ENCODE peak calls at places on chromosome 22, in ten cellular contexts. F is right lobe of liver, N is A549, J is gastrocnemius medialis, I is HCT116, Y is upper lobe of left lung, O is HepG2, R is heart left ventricle, M is K562, T is body of pancreas. L is an unnamed sample.
A peak's percentile ranks its signal among the peaks of the same experiment; 100 is the strongest.

GRCh38 chr22:16866167-16866566 is 41.0 kb upstream of the XKR3 start:
- ATAC-seq in F (peak; percentile 31), N (no peak), J (no peak), I (no peak), Y (no peak), O (no peak), R (no peak), M (no peak), T (no peak), L (no peak)

GRCh38 chr22:50274311-50274710 is 4.1 kb upstream of the MAPK11 start:
- ATAC-seq in F (peak; percentile 47), N (peak; percentile 59), J (peak; percentile 28), I (no peak), Y (no peak), O (peak; percentile 44), R (peak; percentile 12), M (peak; percentile 39), T (peak; percentile 14), L (peak; percentile 27)

GRCh38 chr22:33188316-33188715 is 130.1 kb upstream of the SYN3 start:
- ATAC-seq in F (no peak), N (no peak), J (no peak), I (no peak), Y (no peak), O (no peak), R (no peak), M (no peak), T (no peak), L (no peak)

GRCh38 chr22:42931421-42932196 is 74.5 kb upstream of the ARFGAP3 start:
- ATAC-seq in F (peak; percentile 21), N (no peak), J (peak; percentile 37), I (no peak), Y (no peak), O (no peak), R (peak; percentile 21), M (no peak), T (peak; percentile 17), L (peak; percentile 47)

GRCh38 chr22:22342697-22343602 is 98.4 kb downstream of the VPREB1 start:
- ATAC-seq in F (peak; percentile 91), N (peak; percentile 88), J (no peak), I (peak; percentile 100), Y (peak; percentile 92), O (peak; percentile 96), R (no peak), M (peak; percentile 98), T (peak; percentile 92), L (no peak)

GRCh38 chr22:19022755-19023154 is 86.7 kb upstream of the PRODH start:
- ATAC-seq in F (no peak), N (no peak), J (no peak), I (no peak), Y (no peak), O (no peak), R (no peak), M (no peak), T (no peak), L (no peak)

GRCh38 chr22:34000879-34001526 is 80.7 kb upstream of the LARGE1 start:
- ATAC-seq in F (peak; percentile 90), N (no peak), J (no peak), I (no peak), Y (no peak), O (no peak), R (no peak), M (no peak), T (no peak), L (no peak)

GRCh38 chr22:25419247-25420113 is 145.0 kb upstream of the GRK3 start:
- ATAC-seq in F (peak; percentile 66), N (no peak), J (no peak), I (no peak), Y (peak; percentile 74), O (peak; percentile 46), R (no peak), M (peak; percentile 76), T (peak; percentile 24), L (peak; percentile 71)

GRCh38 chr22:18109410-18110193 is 1.0 kb upstream of the TUBA8 start:
- ATAC-seq in F (peak; percentile 7), N (peak; percentile 25), J (no peak), I (no peak), Y (no peak), O (peak; percentile 8), R (no peak), M (no peak), T (no peak), L (no peak)

GRCh38 chr22:50059185-50059880 is 1.2 kb upstream of the TTLL8 start:
- ATAC-seq in F (no peak), N (peak; percentile 83), J (no peak), I (peak; percentile 79), Y (no peak), O (peak; percentile 34), R (no peak), M (peak; percentile 64), T (no peak), L (no peak)

GRCh38 chr22:29838599-29838956 is 504 bp upstream of the ASCC2 start:
- ATAC-seq in F (no peak), N (peak; percentile 4), J (peak; percentile 4), I (no peak), Y (no peak), O (peak; percentile 15), R (no peak), M (no peak), T (peak; percentile 3), L (no peak)

GRCh38 chr22:23080542-23081290 is 10.4 kb downstream of the GNAZ start:
- ATAC-seq in F (no peak), N (no peak), J (no peak), I (no peak), Y (no peak), O (no peak), R (no peak), M (no peak), T (no peak), L (no peak)

GRCh38 chr22:20972014-20972797 is 5.2 kb downstream of the AIFM3 start:
- ATAC-seq in F (no peak), N (no peak), J (peak; percentile 36), I (no peak), Y (no peak), O (no peak), R (no peak), M (peak; percentile 4), T (no peak), L (no peak)

GRCh38 chr22:39319284-39320170 is at the start of gene RPL3:
- ATAC-seq in F (peak; percentile 86), N (peak; percentile 79), J (peak; percentile 87), I (peak; percentile 76), Y (peak; percentile 96), O (peak; percentile 65), R (peak; percentile 92), M (peak; percentile 79), T (peak; percentile 90), L (peak; percentile 93)
- TF ChIP-seq POLR2A in F (peak; percentile 89), N (peak; percentile 98), J (peak; percentile 94), I (peak; percentile 99), Y (peak; percentile 80), O (peak; percentile 100), R (peak; percentile 79), M (peak; percentile 100), T (peak; percentile 99), L (peak; percentile 99)

GRCh38 chr22:43996981-43997265 is 27.2 kb upstream of the PARVB start:
- ATAC-seq in F (no peak), N (no peak), J (no peak), I (no peak), Y (no peak), O (no peak), R (no peak), M (no peak), T (no peak), L (no peak)

GRCh38 chr22:43994416-43994815 is 29.7 kb upstream of the PARVB start:
- ATAC-seq in F (no peak), N (no peak), J (no peak), I (no peak), Y (no peak), O (no peak), R (no peak), M (no peak), T (no peak), L (no peak)

GRCh38 chr22:43995057-43995685 is 28.9 kb upstream of the PARVB start:
- ATAC-seq in F (no peak), N (no peak), J (no peak), I (no peak), Y (no peak), O (no peak), R (no peak), M (no peak), T (no peak), L (no peak)

GRCh38 chr22:43995798-43996169 is 28.3 kb upstream of the PARVB start:
- ATAC-seq in F (no peak), N (no peak), J (no peak), I (no peak), Y (no peak), O (no peak), R (no peak), M (no peak), T (no peak), L (no peak)

DNA sequence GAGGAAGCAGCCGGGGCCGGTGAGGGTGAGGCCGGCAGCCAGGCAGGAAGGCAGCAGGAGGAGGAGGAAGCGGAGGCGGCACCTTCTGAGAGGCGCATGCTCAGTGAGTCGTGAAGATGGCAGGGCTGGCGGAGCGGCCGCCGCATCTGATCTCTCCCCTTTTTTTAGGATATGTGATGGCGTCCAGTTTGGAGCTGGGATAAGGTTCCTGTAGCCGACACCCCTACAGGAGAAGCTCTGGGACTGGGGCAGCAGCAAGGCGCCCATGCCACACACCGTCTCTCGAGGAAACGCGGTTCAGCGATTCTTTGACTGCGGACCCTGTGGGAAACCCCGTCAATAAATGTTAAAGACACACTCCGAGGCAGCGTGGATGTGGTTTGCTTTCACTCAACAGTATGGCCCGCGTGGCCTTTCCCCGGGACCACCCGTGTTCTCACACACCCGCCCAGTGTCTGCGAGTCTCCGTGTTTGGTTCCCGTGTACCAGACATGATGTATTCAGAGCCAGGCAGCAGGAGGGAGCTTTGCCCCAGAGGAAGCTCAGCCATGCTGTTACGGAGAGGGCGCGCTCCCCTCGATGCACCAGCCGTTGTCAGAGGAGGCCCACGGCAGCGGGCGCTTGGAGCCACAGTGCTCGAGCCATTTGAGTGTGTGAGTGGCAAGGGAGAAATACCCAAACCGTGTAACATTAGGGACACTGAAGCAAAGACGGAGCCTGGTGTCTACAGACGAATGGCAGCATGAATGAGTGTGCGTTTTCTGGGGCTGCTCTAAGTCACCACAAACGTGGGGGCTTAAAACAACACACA is 27.7 kb upstream of the PARVB start:
- ATAC-seq in F (peak; percentile 63), N (no peak), J (no peak), I (no peak), Y (no peak), O (no peak), R (no peak), M (no peak), T (no peak), L (no peak)
- TF ChIP-seq POLR2A in F (no peak), N (no peak), J (no peak), I (no peak), Y (no peak), O (no peak), R (no peak), M (no peak), T (no peak), L (no peak)

GRCh38 chr22:47196493-47196849 is 434.0 kb downstream of the TBC1D22A start:
- ATAC-seq in F (no peak), N (no peak), J (no peak), I (no peak), Y (no peak), O (no peak), R (no peak), M (no peak), T (no peak), L (no peak)
- TF ChIP-seq POLR2A in F (no peak), N (no peak), J (no peak), I (no peak), Y (no peak), O (no peak), R (no peak), M (no peak), T (no peak), L (no peak)

GRCh38 chr22:40533712-40534378 is 102.7 kb downstream of the MRTFA start:
- ATAC-seq in F (peak; percentile 32), N (peak; percentile 72), J (peak; percentile 65), I (no peak), Y (no peak), O (no peak), R (no peak), M (peak; percentile 92), T (peak; percentile 40), L (no peak)
- TF ChIP-seq POLR2A in F (no peak), N (no peak), J (no peak), I (no peak), Y (no peak), O (no peak), R (peak; percentile 12), M (no peak), T (no peak), L (no peak)